ENCODE peak calls at places on chromosomes 5 and 9, in eight cellular contexts. E is neuronal stem cell, L is lower lobe of right lung, W is transverse colon, N is neural progenitor cell, G is PC-3, Y is GM23248, J is left ventricle myocardium inferior. Z is an unnamed sample. For H3K4me1, the result is how much of the 10 kb centered on the place peaks cover.

GRCh38 chr9:127923046-127923445 is 6.2 kb upstream of the ST6GALNAC4 start:
- DNase-seq in E (no peak), L (no peak), W (no peak), N (peak), G (no peak), Y (no peak), J (no peak), Z (no peak)

GRCh38 chr5:44266882-44267577 is 122.2 kb downstream of the FGF10 start:
- DNase-seq in E (no peak), L (no peak), W (no peak), N (no peak), G (no peak), Y (no peak), J (no peak), Z (no peak)

GRCh38 chr9:6794936-6795335 is 37.2 kb downstream of the KDM4C start:
- DNase-seq in E (no peak), L (no peak), W (no peak), N (no peak), G (no peak), Y (no peak), J (no peak), Z (no peak)

GRCh38 chr5:502325-503079 is 21.7 kb downstream of the SLC9A3 start:
- DNase-seq in E (no peak), L (no peak), W (no peak), N (no peak), G (no peak), Y (peak), J (no peak), Z (no peak)

GRCh38 chr9:22142681-22143080 is 133.6 kb upstream of the CDKN2B start:
- DNase-seq in E (no peak), L (no peak), W (no peak), N (no peak), G (peak), Y (peak), J (no peak), Z (no peak)

GRCh38 chr5:80192507-80193241 is 63.2 kb downstream of the SERINC5 start:
- DNase-seq in E (no peak), L (no peak), W (no peak), N (peak), G (no peak), Y (peak), J (no peak), Z (no peak)

GRCh38 chr5:11973469-11973868 is 69.2 kb upstream of the CTNND2 start:
- DNase-seq in E (no peak), L (no peak), W (no peak), N (no peak), G (peak), Y (no peak), J (no peak), Z (no peak)

GRCh38 chr9:137743695-137744094 is 124.9 kb downstream of the EHMT1 start:
- DNase-seq in E (no peak), L (no peak), W (no peak), N (no peak), G (no peak), Y (no peak), J (no peak), Z (no peak)

GRCh38 chr5:111068208-111068607 is 3.3 kb upstream of the TSLP start:
- DNase-seq in E (no peak), L (no peak), W (no peak), N (no peak), G (no peak), Y (peak), J (no peak), Z (no peak)

GRCh38 chr5:141762316-141762715 is 80.3 kb upstream of the ARAP3 start:
- DNase-seq in E (no peak), L (no peak), W (no peak), N (no peak), G (no peak), Y (no peak), J (no peak), Z (no peak)

GRCh38 chr5:66164044-66164790 is 20.1 kb downstream of the SREK1 start:
- DNase-seq in E (no peak), L (no peak), W (no peak), N (no peak), G (no peak), Y (peak), J (no peak), Z (no peak)

GRCh38 chr9:113988385-113988784 is 89.7 kb downstream of the AMBP start:
- DNase-seq in E (no peak), L (no peak), W (no peak), N (no peak), G (no peak), Y (no peak), J (no peak), Z (no peak)

GRCh38 chr5:138469540-138470321 is 4.5 kb downstream of the EGR1 start:
- DNase-seq in E (no peak), L (peak), W (peak), N (peak), G (no peak), Y (peak), J (no peak), Z (no peak)

GRCh38 chr9:36189978-36190377 is 743 bp upstream of the CLTA start:
- DNase-seq in E (no peak), L (no peak), W (peak), N (peak), G (no peak), Y (peak), J (no peak), Z (no peak)

GRCh38 chr9:127793093-127793708 is 7.4 kb downstream of the CDK9 start:
- DNase-seq in E (no peak), L (no peak), W (no peak), N (no peak), G (no peak), Y (no peak), J (no peak), Z (no peak)

GRCh38 chr5:140261403-140262171 is 41.3 kb downstream of the PFDN1 start:
- DNase-seq in E (no peak), L (peak), W (peak), N (no peak), G (peak), Y (peak), J (peak), Z (no peak)

GRCh38 chr5:176371621-176372539 is 6.6 kb downstream of the ARL10 start:
- DNase-seq in E (no peak), L (no peak), W (no peak), N (no peak), G (no peak), Y (no peak), J (no peak), Z (no peak)

GRCh38 chr5:74212336-74212735 is 428.2 kb downstream of the ENC1 start:
- DNase-seq in E (no peak), L (no peak), W (peak), N (peak), G (peak), Y (peak), J (no peak), Z (peak)

GRCh38 chr9:95763983-95764382 is 111.5 kb upstream of the ERCC6L2 start:
- DNase-seq in E (no peak), L (no peak), W (no peak), N (no peak), G (no peak), Y (no peak), J (no peak), Z (no peak)

GRCh38 chr9:78609471-78609870 is 312.5 kb downstream of the PSAT1 start:
- DNase-seq in E (no peak), L (no peak), W (no peak), N (no peak), G (no peak), Y (no peak), J (no peak), Z (no peak)

GRCh38 chr9:36470891-36471290 is 70.8 kb upstream of the RNF38 start:
- DNase-seq in E (no peak), L (peak), W (peak), N (no peak), G (no peak), Y (peak), J (peak), Z (no peak)

GRCh38 chr9:38271666-38272241 is 120.7 kb upstream of the ALDH1B1 start:
- DNase-seq in E (no peak), L (no peak), W (no peak), N (no peak), G (no peak), Y (no peak), J (no peak), Z (no peak)

GRCh38 chr5:180495292-180495691 is 1.1 kb downstream of the CNOT6 start:
- DNase-seq in E (no peak), L (no peak), W (no peak), N (peak), G (no peak), Y (peak), J (no peak), Z (no peak)

GRCh38 chr9:136532799-136533774 is 12.8 kb downstream of the NOTCH1 start:
- DNase-seq in E (no peak), L (no peak), W (no peak), N (no peak), G (no peak), Y (no peak), J (no peak), Z (no peak)

GRCh38 chr9:16143310-16143709 is 590.5 kb downstream of the CCDC171 start:
- DNase-seq in E (no peak), L (no peak), W (no peak), N (no peak), G (no peak), Y (no peak), J (no peak), Z (no peak)

GRCh38 chr9:110029422-110029814 is 178.5 kb downstream of the C9orf152 start:
- DNase-seq in E (no peak), L (no peak), W (no peak), N (no peak), G (peak), Y (peak), J (no peak), Z (no peak)

GRCh38 chr5:102758576-102758975 is 3.5 kb downstream of the PAM start:
- DNase-seq in E (no peak), L (no peak), W (no peak), N (no peak), G (no peak), Y (peak), J (no peak), Z (no peak)

GRCh38 chr5:115979628-115980041 is 17.4 kb downstream of the LVRN start:
- DNase-seq in E (no peak), L (no peak), W (no peak), N (no peak), G (no peak), Y (peak), J (no peak), Z (no peak)

GRCh38 chr5:123817267-123817666 is 305.3 kb downstream of the CSNK1G3 start:
- DNase-seq in E (no peak), L (no peak), W (no peak), N (no peak), G (no peak), Y (no peak), J (no peak), Z (no peak)

GRCh38 chr5:80955082-80955481 is 5.1 kb upstream of the RASGRF2 start:
- DNase-seq in E (no peak), L (no peak), W (no peak), N (no peak), G (no peak), Y (no peak), J (no peak), Z (no peak)

GRCh38 chr9:132990781-132991180 is 12.3 kb downstream of the GFI1B start:
- DNase-seq in E (no peak), L (peak), W (no peak), N (no peak), G (no peak), Y (no peak), J (no peak), Z (no peak)

GRCh38 chr9:37187713-37188439 is 67.5 kb downstream of the ZCCHC7 start:
- DNase-seq in E (no peak), L (no peak), W (no peak), N (no peak), G (no peak), Y (peak), J (no peak), Z (no peak)

GRCh38 chr5:119270955-119271757 is 84.7 kb upstream of the TNFAIP8 start:
- DNase-seq in E (no peak), L (no peak), W (no peak), N (no peak), G (no peak), Y (no peak), J (no peak), Z (no peak)

GRCh38 chr5:75964008-75964407 is 119.2 kb upstream of the SV2C start:
- DNase-seq in E (no peak), L (no peak), W (no peak), N (no peak), G (no peak), Y (no peak), J (no peak), Z (no peak)

GRCh38 chr5:138789771-138790242 is 36.6 kb downstream of the CTNNA1 start:
- DNase-seq in E (peak), L (no peak), W (no peak), N (peak), G (no peak), Y (peak), J (no peak), Z (peak)

GRCh38 chr9:77707696-77708095 is 59.6 kb upstream of the GNA14 start:
- DNase-seq in E (no peak), L (peak), W (peak), N (no peak), G (peak), Y (peak), J (peak), Z (no peak)

DNA sequence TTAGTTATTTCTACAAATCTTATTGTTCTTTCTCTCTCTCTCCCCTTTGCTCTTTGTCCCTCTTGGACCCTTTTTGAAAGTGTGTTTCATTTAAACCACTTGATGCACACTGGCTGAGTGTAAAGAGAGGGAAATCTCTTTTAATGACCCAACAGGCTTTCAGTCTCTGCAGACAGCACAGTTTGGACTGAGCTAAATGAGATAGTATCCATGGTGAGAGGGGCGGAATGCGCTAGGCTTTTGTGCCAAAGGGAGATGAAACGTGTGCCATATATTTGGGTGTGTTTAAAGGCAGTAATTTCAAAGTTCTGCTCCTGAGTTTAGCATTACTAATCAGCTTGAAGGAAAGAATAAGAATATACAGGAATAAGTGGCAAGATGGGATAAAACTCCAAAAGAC is 184.9 kb downstream of the PCSK1 start:
- DNase-seq in E (no peak), L (no peak), W (no peak), N (no peak), G (no peak), Y (peak), J (no peak), Z (no peak)
- H3K4me1 ChIP-seq in E (under half), L (under half), W (under half), N (under half), G (under half), Y (half or more), J (under half), Z (under half)

DNA sequence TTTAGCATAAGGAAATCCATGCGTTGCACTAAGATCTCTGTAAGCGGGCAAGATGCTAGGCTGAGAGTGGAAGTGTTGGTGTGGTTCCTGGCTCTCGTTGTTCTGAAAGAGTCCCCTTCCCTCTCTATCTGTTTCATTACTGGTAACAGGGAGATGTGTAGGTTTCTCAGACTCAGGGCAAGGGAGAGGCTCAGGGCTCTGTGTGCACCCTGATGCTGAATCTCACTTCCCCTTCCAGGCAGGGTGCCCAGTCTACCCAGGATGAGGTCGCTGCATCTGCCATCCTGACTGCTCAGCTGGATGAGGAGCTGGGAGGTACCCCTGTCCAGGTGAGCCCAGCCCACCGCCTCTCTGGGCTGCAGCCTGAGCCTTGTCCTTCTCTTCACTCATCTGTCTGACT is 45.7 kb downstream of the STOM start:
- DNase-seq in E (no peak), L (peak), W (no peak), N (no peak), G (no peak), Y (peak), J (no peak), Z (no peak)
- H3K4me1 ChIP-seq in E (under half), L (half or more), W (under half), N (under half), G (under half), Y (under half), J (half or more), Z (under half)

GRCh38 chr9:20316372-20316771 is 305.9 kb downstream of the MLLT3 start:
- DNase-seq in E (no peak), L (no peak), W (no peak), N (no peak), G (no peak), Y (no peak), J (no peak), Z (no peak)

GRCh38 chr9:20315672-20316071 is 306.6 kb downstream of the MLLT3 start:
- DNase-seq in E (no peak), L (no peak), W (no peak), N (no peak), G (peak), Y (peak), J (no peak), Z (no peak)

GRCh38 chr9:20319241-20319640 is 303.1 kb downstream of the MLLT3 start:
- DNase-seq in E (no peak), L (no peak), W (no peak), N (no peak), G (no peak), Y (no peak), J (no peak), Z (no peak)

GRCh38 chr9:20319641-20320337 is 302.5 kb downstream of the MLLT3 start:
- DNase-seq in E (no peak), L (no peak), W (no peak), N (no peak), G (peak), Y (peak), J (no peak), Z (no peak)

GRCh38 chr9:20317701-20318100 is 304.6 kb downstream of the MLLT3 start:
- DNase-seq in E (no peak), L (no peak), W (no peak), N (no peak), G (no peak), Y (no peak), J (no peak), Z (no peak)
- H3K4me1 ChIP-seq in E (under half), L (under half), W (under half), N (under half), G (under half), Y (under half), J (under half), Z (under half)

GRCh38 chr5:36886791-36887190 is 10.2 kb downstream of the NIPBL start:
- DNase-seq in E (no peak), L (no peak), W (no peak), N (no peak), G (no peak), Y (no peak), J (no peak), Z (no peak)

GRCh38 chr5:36891266-36891665 is 14.7 kb downstream of the NIPBL start:
- DNase-seq in E (no peak), L (no peak), W (no peak), N (no peak), G (no peak), Y (no peak), J (no peak), Z (no peak)

GRCh38 chr5:36887532-36887931 is 11.0 kb downstream of the NIPBL start:
- DNase-seq in E (no peak), L (no peak), W (no peak), N (no peak), G (peak), Y (no peak), J (no peak), Z (no peak)

GRCh38 chr5:36888303-36888702 is 11.7 kb downstream of the NIPBL start:
- DNase-seq in E (no peak), L (no peak), W (no peak), N (no peak), G (no peak), Y (no peak), J (no peak), Z (no peak)

GRCh38 chr5:36889264-36889663 is 12.7 kb downstream of the NIPBL start:
- DNase-seq in E (no peak), L (no peak), W (no peak), N (no peak), G (no peak), Y (no peak), J (no peak), Z (no peak)
- H3K4me1 ChIP-seq in E (under half), L (under half), W (under half), N (under half), G (under half), Y (under half), J (half or more), Z (under half)

GRCh38 chr5:173907686-173908371 is 19.7 kb downstream of the CPEB4 start:
- DNase-seq in E (no peak), L (no peak), W (no peak), N (no peak), G (peak), Y (peak), J (no peak), Z (no peak)
- H3K4me1 ChIP-seq in E (under half), L (half or more), W (under half), N (under half), G (under half), Y (under half), J (half or more), Z (under half)